ENCODE peak calls at places on chromosome 6, in five cellular contexts. X is ovary; S is CD4-positive, CD25-positive, alpha-beta regulatory T cell; U is cardiac muscle cell; R is astrocyte. A is an unnamed sample.

GRCh38 chr6:162857321-162857720 is 129.5 kb downstream of the PACRG start:
- DNase-seq in X (no peak), R (no peak), U (no peak), S (no peak), A (no peak)

GRCh38 chr6:45633272-45633908 is 255.7 kb upstream of the SUPT3H start:
- DNase-seq in U (no peak), X (no peak), S (no peak), R (no peak), A (no peak)

GRCh38 chr6:14540276-14540675 is 422.7 kb downstream of the CD83 start:
- DNase-seq in S (no peak), U (no peak), R (peak), X (no peak), A (no peak)

GRCh38 chr6:72621243-72622093 is at the start of gene KCNQ5:
- DNase-seq in X (no peak), R (no peak), U (peak), S (peak), A (no peak)

GRCh38 chr6:16737389-16737788 is 23.9 kb downstream of the ATXN1 start:
- DNase-seq in S (no peak), R (peak), U (peak), X (no peak), A (no peak)

GRCh38 chr6:38813451-38813850 is 98.3 kb downstream of the DNAH8 start:
- DNase-seq in X (no peak), S (no peak), R (no peak), U (no peak), A (no peak)

GRCh38 chr6:143271024-143271423 is 179.5 kb downstream of the ADAT2 start:
- DNase-seq in R (peak), U (peak), S (no peak), X (peak), A (no peak)

GRCh38 chr6:42502990-42503389 is 51.3 kb upstream of the TRERF1 start:
- DNase-seq in S (no peak), R (no peak), U (no peak), X (no peak), A (no peak)

GRCh38 chr6:16760536-16761468 is at the start of gene ATXN1:
- DNase-seq in X (peak), U (peak), R (no peak), S (no peak), A (peak)

GRCh38 chr6:41598670-41599014 is 39.6 kb upstream of the MDFI start:
- DNase-seq in U (no peak), R (no peak), X (no peak), S (no peak), A (no peak)

GRCh38 chr6:43089467-43089866 is 13.4 kb downstream of the PTK7 start:
- DNase-seq in R (no peak), U (no peak), X (no peak), S (no peak), A (no peak)

GRCh38 chr6:170522565-170523183 is 30.4 kb downstream of the PSMB1 start:
- DNase-seq in U (peak), X (no peak), R (no peak), S (no peak), A (no peak)

GRCh38 chr6:89243331-89243629 is 26.1 kb upstream of the GABRR1 start:
- DNase-seq in U (no peak), X (no peak), S (no peak), R (no peak), A (no peak)

GRCh38 chr6:128487746-128488145 is 32.7 kb downstream of the PTPRK start:
- DNase-seq in S (no peak), X (no peak), R (peak), U (peak), A (no peak)

GRCh38 chr6:134117409-134117808 is 65.0 kb upstream of the SLC2A12 start:
- DNase-seq in X (no peak), R (peak), U (peak), S (no peak), A (no peak)

GRCh38 chr6:26553739-26554668 is 15.8 kb downstream of the HMGN4 start:
- DNase-seq in S (peak), U (peak), X (peak), R (peak), A (no peak)

GRCh38 chr6:19410477-19410876 is 426.7 kb upstream of the ID4 start:
- DNase-seq in R (peak), X (no peak), U (peak), S (no peak), A (no peak)

GRCh38 chr6:19417713-19418112 is 419.5 kb upstream of the ID4 start:
- DNase-seq in X (no peak), R (peak), S (no peak), U (no peak), A (no peak)

GRCh38 chr6:19415605-19416326 is 421.4 kb upstream of the ID4 start:
- DNase-seq in S (no peak), X (no peak), U (peak), R (peak), A (no peak)

GRCh38 chr6:19416811-19417210 is 420.4 kb upstream of the ID4 start:
- DNase-seq in S (no peak), X (no peak), U (no peak), R (no peak), A (no peak)

DNA sequence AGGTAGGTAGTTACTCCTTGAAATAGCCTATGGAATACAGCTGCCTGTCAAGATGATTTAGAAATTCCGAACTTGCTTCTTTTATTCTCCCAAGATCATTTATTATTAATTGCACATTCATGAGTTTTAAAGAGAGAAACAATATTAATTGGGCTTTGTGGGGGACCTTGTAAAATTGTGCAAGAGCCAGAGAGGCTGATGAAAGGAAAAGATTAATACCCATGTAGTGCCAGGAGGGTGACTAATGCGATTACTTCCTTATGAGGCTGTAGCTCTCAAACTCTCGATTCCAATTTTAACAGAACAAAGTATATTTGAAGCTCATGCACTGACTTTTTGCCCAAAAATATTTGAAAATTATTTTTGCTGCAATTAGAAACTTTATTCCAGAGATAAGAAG is 423.8 kb upstream of the ID4 start:
- DNase-seq in S (no peak), R (peak), X (no peak), U (peak), A (no peak)
- H3K27ac ChIP-seq in S (no peak), R (no peak), X (no peak), U (no peak), A (no peak)

DNA sequence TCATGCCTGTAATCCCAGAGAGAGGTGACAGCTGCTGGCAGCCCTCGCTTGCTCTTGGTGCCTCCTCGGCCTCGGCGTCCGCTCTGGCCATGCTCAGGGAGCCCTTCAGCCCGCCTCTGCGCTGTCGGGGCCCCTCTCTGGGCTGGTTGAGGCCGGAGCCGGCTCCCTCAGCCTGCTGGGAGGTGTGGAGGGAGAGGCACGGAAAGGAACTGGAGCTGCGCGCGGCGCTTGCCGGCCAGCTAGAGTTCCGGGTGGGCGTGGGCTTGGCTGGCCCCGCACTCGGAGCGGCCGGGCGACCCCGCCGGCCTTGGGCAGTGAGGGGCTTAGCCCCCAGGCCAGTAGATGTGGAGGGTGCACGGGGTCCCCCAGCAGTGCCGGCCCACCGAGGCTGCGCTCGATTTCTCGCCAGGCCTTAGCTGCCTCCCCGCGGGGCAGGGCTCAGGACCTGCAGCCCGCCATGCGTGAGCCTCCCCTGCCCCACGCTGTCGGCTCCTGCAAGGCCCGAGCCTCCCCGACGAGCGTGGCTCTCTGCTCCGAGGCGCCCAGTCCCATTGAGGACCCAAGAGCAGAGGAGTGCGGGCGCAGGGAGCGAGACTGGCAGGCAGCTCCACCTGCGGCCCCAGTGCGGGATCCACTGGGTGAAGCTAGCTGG is 34.6 kb downstream of the C6orf52 start:
- DNase-seq in S (no peak), U (peak), X (no peak), R (no peak), A (no peak)
- H3K4me3 ChIP-seq in S (no peak), U (peak), X (no peak), R (no peak), A (peak)

GRCh38 chr6:4253604-4254211 is 118.3 kb upstream of the ECI2 start:
- DNase-seq in R (peak), U (peak), X (no peak), S (no peak), A (no peak)
- H3K27ac ChIP-seq in R (no peak), U (no peak), X (no peak), S (no peak), A (no peak)

GRCh38 chr6:37709250-37709931 is 11.7 kb upstream of the MDGA1 start:
- DNase-seq in R (no peak), U (no peak), X (no peak), S (no peak), A (no peak)

GRCh38 chr6:37704923-37705238 is 7.2 kb upstream of the MDGA1 start:
- DNase-seq in X (no peak), U (no peak), R (no peak), S (no peak), A (no peak)

GRCh38 chr6:37705239-37706051 is 7.8 kb upstream of the MDGA1 start:
- DNase-seq in U (peak), R (peak), S (peak), X (peak), A (peak)

GRCh38 chr6:37704066-37704465 is 6.4 kb upstream of the MDGA1 start:
- DNase-seq in S (no peak), X (no peak), U (no peak), R (no peak), A (no peak)

GRCh38 chr6:37706749-37707148 is 9.1 kb upstream of the MDGA1 start:
- DNase-seq in X (no peak), R (no peak), S (no peak), U (no peak), A (no peak)
- H3K4me3 ChIP-seq in X (no peak), R (no peak), S (no peak), U (no peak), A (no peak)

GRCh38 chr6:166541876-166542579 is 44.5 kb downstream of the RAMACL start:
- DNase-seq in S (peak), U (no peak), R (no peak), X (no peak), A (no peak)

GRCh38 chr6:166542580-166542912 is 43.9 kb downstream of the RAMACL start:
- DNase-seq in R (peak), U (no peak), S (no peak), X (no peak), A (no peak)

GRCh38 chr6:166541366-166541765 is 45.1 kb downstream of the RAMACL start:
- DNase-seq in X (no peak), S (peak), U (no peak), R (no peak), A (no peak)

GRCh38 chr6:166538297-166539010 is 48.0 kb downstream of the RAMACL start:
- DNase-seq in S (no peak), X (no peak), R (no peak), U (no peak), A (no peak)

GRCh38 chr6:166540631-166541331 is 45.7 kb downstream of the RAMACL start:
- DNase-seq in R (peak), U (no peak), X (no peak), S (peak), A (no peak)
- H3K27ac ChIP-seq in R (no peak), U (no peak), X (no peak), S (peak), A (peak)

DNA sequence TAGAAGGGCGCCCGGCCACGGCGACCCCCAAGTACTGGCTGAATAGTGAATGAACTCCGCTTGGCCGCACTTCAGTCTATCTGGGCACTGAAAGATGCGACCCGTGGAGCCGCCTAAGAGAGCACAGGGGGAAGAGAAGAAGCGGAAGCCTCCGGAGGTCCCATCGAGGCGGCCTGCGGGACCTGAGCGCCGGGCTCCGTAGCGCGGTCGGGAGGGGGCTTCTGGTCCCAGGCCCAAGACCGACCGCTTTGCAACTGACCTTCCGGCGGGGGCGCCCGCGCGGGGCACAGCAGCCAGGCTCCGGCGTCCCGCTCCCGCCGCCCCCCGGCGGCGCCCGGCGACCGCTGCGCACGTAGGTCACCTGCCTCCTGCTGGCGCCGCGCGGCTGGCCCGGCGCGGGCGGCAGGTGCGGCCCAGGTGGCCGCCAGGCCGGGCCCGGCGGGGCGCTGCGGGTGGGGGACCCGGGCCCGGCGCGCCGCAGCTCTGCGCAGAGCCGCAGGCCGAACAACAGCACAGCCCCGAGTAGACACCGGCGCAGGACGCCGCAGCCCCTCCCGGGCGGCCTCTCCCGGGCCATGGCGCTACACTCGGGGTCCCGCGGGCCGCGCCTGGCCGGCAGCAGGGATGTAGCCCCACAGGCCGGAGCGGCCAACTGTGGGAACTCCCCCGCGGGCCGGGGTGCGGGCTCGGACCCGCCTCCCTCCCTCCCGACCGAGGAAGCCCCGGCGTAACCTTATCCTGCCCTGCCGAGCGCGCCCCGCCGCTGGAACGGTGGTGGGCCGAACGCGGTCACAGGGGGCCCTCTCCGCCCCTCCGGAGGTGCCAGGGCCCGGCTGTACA is at the start of gene METTL24:
- DNase-seq in X (peak), S (peak), U (no peak), R (no peak), A (no peak)
- H3K4me3 ChIP-seq in X (peak), S (no peak), U (peak), R (peak), A (peak)

DNA sequence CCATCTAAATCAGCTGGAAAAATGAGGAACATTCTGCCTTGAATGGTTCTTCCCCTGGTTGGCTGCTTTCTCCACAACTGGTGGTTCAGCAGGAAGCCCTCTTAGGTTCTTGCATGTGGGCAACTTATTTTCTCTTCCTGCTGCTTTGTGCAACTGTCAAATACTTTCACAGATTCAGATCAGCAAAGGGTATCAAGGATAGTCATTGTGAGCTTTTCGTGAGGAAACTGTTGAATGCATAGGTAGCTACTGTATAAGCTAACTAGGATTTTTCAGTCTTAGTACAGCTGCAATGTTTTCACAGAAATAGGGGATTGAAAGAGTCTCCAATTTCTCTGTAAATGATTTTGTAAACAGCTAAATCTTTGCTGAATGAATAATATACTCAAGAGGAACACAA is 72.9 kb upstream of the MRAP2 start:
- DNase-seq in U (no peak), S (no peak), R (no peak), X (no peak), A (no peak)
- H3K27ac ChIP-seq in U (no peak), S (no peak), R (no peak), X (no peak), A (no peak)

DNA sequence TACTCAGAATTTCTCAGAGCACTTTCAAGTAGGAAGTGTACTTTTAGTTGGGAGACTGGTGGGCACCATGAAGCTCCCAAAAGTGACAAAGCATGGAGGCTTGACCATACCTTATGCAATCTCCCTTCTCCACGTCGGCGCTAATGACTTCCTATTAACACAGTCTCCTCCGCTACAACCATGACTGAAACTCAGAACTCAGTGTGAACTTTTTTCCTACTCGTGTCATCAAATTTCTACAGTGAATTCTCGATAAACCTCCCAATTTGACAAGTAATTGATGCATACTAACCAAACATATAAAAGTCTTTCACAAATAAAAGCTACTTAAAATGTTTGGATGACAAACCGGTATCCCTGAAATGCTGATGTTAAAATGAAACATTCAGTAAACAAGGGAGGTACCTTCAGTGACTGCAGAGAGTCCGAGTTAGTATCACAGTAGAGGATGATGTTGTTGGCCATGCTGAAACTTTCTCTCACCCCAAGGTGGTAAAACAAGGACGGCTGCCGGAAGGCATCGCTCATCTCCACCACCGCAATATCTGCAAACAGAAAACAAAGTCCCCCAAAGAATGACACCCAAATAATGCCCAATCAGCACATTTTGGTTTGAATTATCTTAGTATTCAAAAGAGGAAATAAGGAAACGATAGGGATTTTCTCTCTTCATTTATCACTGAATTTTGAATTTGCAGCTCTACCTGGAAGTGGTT is 72.1 kb downstream of the MAP3K5 start:
- DNase-seq in X (no peak), R (no peak), U (no peak), S (no peak), A (no peak)
- H3K4me3 ChIP-seq in X (no peak), R (no peak), U (no peak), S (no peak), A (no peak)

GRCh38 chr6:157245486-157245885 is 77.8 kb downstream of the TMEM242 start:
- DNase-seq in S (no peak), U (no peak), R (no peak), X (no peak), A (no peak)

GRCh38 chr6:157242791-157243190 is 80.5 kb downstream of the TMEM242 start:
- DNase-seq in R (no peak), X (no peak), S (no peak), U (no peak), A (no peak)

GRCh38 chr6:157246048-157246630 is 77.2 kb downstream of the TMEM242 start:
- DNase-seq in R (no peak), X (peak), U (peak), S (no peak), A (peak)

GRCh38 chr6:157244780-157245179 is 78.5 kb downstream of the TMEM242 start:
- DNase-seq in S (no peak), X (no peak), U (no peak), R (no peak), A (no peak)

GRCh38 chr6:157244175-157244574 is 79.1 kb downstream of the TMEM242 start:
- DNase-seq in S (no peak), X (no peak), R (peak), U (peak), A (no peak)
- H3K27ac ChIP-seq in S (no peak), X (no peak), R (no peak), U (no peak), A (peak)

GRCh38 chr6:157233686-157234085 is 89.6 kb downstream of the TMEM242 start:
- DNase-seq in R (no peak), X (no peak), S (no peak), U (no peak), A (peak)

GRCh38 chr6:157236040-157236725 is 87.1 kb downstream of the TMEM242 start:
- DNase-seq in S (no peak), U (no peak), X (peak), R (no peak), A (peak)

GRCh38 chr6:157233156-157233555 is 90.2 kb downstream of the TMEM242 start:
- DNase-seq in U (no peak), X (no peak), S (no peak), R (no peak), A (peak)

GRCh38 chr6:157238346-157238745 is 85.0 kb downstream of the TMEM242 start:
- DNase-seq in U (no peak), X (no peak), S (no peak), R (no peak), A (no peak)

GRCh38 chr6:157235600-157236039 is 87.7 kb downstream of the TMEM242 start:
- DNase-seq in U (peak), R (peak), X (peak), S (peak), A (peak)
- H3K4me3 ChIP-seq in U (peak), R (peak), X (peak), S (no peak), A (peak)